ENCODE peak calls at places on chromosomes 2 and 18, in four cellular contexts. E is suprapubic skin; C is stimulated activated CD4-positive, alpha-beta T cell treated with anti-CD3 and anti-CD28 coated beads, Interleukin-1b, Interleukin-23, amount 100 ng/mL, for 24 hours; I is MV-4-11. P is an unnamed sample.

GRCh38 chr18:50970006-50970405 is 2.2 kb downstream of the ELAC1 start:
- DNase-seq in E (no peak), C (no peak), I (no peak), P (peak)

GRCh38 chr2:44244135-44244871 is 31.0 kb upstream of the SLC3A1 start:
- DNase-seq in E (no peak), C (peak), I (peak), P (peak)

GRCh38 chr18:43620936-43621335 is 343.6 kb upstream of the SYT4 start:
- DNase-seq in E (no peak), C (no peak), I (peak), P (peak)

GRCh38 chr2:105323117-105323516 is 6.4 kb downstream of the TGFBRAP1 start:
- DNase-seq in E (no peak), C (no peak), I (no peak), P (no peak)

GRCh38 chr18:13216092-13216582 is 2.4 kb upstream of the LDLRAD4 start:
- DNase-seq in E (peak), C (no peak), I (peak), P (peak)

GRCh38 chr2:151716721-151717120 is 17.6 kb downstream of the NEB start:
- DNase-seq in E (no peak), C (no peak), I (no peak), P (no peak)

GRCh38 chr18:35161934-35162333 is 78.9 kb upstream of the ZNF397 start:
- DNase-seq in E (no peak), C (no peak), I (no peak), P (no peak)

GRCh38 chr2:75729861-75730260 is 19.1 kb upstream of the GCFC2 start:
- DNase-seq in E (no peak), C (no peak), I (peak), P (no peak)

GRCh38 chr2:203462308-203462707 is 72.8 kb downstream of the RAPH1 start:
- DNase-seq in E (no peak), C (no peak), I (no peak), P (no peak)

GRCh38 chr2:160703648-160704585 is 210.3 kb upstream of the RBMS1 start:
- DNase-seq in E (no peak), C (no peak), I (peak), P (no peak)

GRCh38 chr2:138155304-138155703 is 191.0 kb downstream of the HNMT start:
- DNase-seq in E (no peak), C (no peak), I (no peak), P (no peak)

GRCh38 chr2:241413929-241414580 is 58.0 kb downstream of the FARP2 start:
- DNase-seq in E (no peak), C (no peak), I (no peak), P (peak)

GRCh38 chr18:26225022-26225693 is 1.1 kb upstream of the TAF4B start:
- DNase-seq in E (no peak), C (no peak), I (no peak), P (no peak)

GRCh38 chr2:230128943-230129342 is 60.2 kb upstream of the SLC16A14 start:
- DNase-seq in E (no peak), C (no peak), I (no peak), P (no peak)

GRCh38 chr18:79221136-79221535 is 151.9 kb downstream of the ATP9B start:
- DNase-seq in E (no peak), C (no peak), I (no peak), P (no peak)

GRCh38 chr2:222819722-222820333 is 41.0 kb upstream of the ACSL3 start:
- DNase-seq in E (no peak), C (no peak), I (peak), P (peak)

GRCh38 chr18:26747131-26747475 is 118.4 kb downstream of the AQP4 start:
- DNase-seq in E (no peak), C (no peak), I (no peak), P (peak)

GRCh38 chr2:9699139-9699823 is 68.5 kb upstream of the YWHAQ start:
- DNase-seq in E (no peak), C (no peak), I (peak), P (peak)

GRCh38 chr2:105741617-105742016 is 3.1 kb upstream of the NCK2 start:
- DNase-seq in E (no peak), C (no peak), I (no peak), P (no peak)

GRCh38 chr2:168033966-168034365 is 213.4 kb downstream of the STK39 start:
- DNase-seq in E (no peak), C (no peak), I (no peak), P (peak)

GRCh38 chr2:70115646-70116442 is 28.6 kb downstream of the PCBP1 start:
- DNase-seq in E (no peak), C (no peak), I (no peak), P (no peak)

GRCh38 chr2:189511935-189512334 is 68.7 kb downstream of the SLC40A1 start:
- DNase-seq in E (no peak), C (no peak), I (no peak), P (no peak)

GRCh38 chr2:46430992-46431391 is 48.4 kb upstream of the TMEM247 start:
- DNase-seq in E (no peak), C (no peak), I (no peak), P (no peak)

GRCh38 chr2:20050712-20051517 is 513 bp downstream of the LAPTM4A start:
- DNase-seq in E (peak), C (no peak), I (peak), P (peak)

GRCh38 chr2:98486374-98486981 is 41.8 kb downstream of the INPP4A start:
- DNase-seq in E (peak), C (no peak), I (no peak), P (no peak)

GRCh38 chr2:145350011-145350410 is 830.1 kb upstream of the ZEB2 start:
- DNase-seq in E (no peak), C (no peak), I (no peak), P (no peak)

GRCh38 chr2:205721057-205721767 is 38.9 kb downstream of the NRP2 start:
- DNase-seq in E (no peak), C (no peak), I (no peak), P (no peak)

GRCh38 chr2:128315122-128315828 is 3.4 kb downstream of the HS6ST1 start:
- DNase-seq in E (peak), C (no peak), I (no peak), P (no peak)

GRCh38 chr2:72077702-72078169 is 69.9 kb downstream of the CYP26B1 start:
- DNase-seq in E (no peak), C (no peak), I (no peak), P (no peak)

GRCh38 chr2:229980440-229981184 is 58.3 kb downstream of the FBXO36 start:
- DNase-seq in E (no peak), C (no peak), I (peak), P (peak)

GRCh38 chr2:178277741-178278197 is 83.5 kb downstream of the OSBPL6 start:
- DNase-seq in E (no peak), C (no peak), I (no peak), P (no peak)

GRCh38 chr2:147851244-147851930 is 6.6 kb downstream of the ACVR2A start:
- DNase-seq in E (no peak), C (no peak), I (no peak), P (no peak)

GRCh38 chr2:127985735-127986134 is 42.1 kb downstream of the SAP130 start:
- DNase-seq in E (no peak), C (no peak), I (no peak), P (no peak)

GRCh38 chr18:62486290-62486964 is 36.4 kb upstream of the ZCCHC2 start:
- DNase-seq in E (no peak), C (no peak), I (no peak), P (peak)

GRCh38 chr2:20444113-20444992 is 2.5 kb upstream of the RHOB start:
- DNase-seq in E (peak), C (no peak), I (no peak), P (no peak)

GRCh38 chr2:15840173-15840572 is 100.2 kb upstream of the MYCN start:
- DNase-seq in E (no peak), C (no peak), I (no peak), P (peak)

P was measured in mammary epithelial cell.